ENCODE peak calls at places on chromosomes 12 and 14, in ten cellular contexts. One of them, this sample, is unnamed.

GRCh38 chr14:95660550-95661515 is 25.4 kb upstream of the TCL1B start:
- DNase-seq in body of pancreas: no peak
- DNase-seq in dorsolateral prefrontal cortex: no peak
- DNase-seq in A549: no peak
- DNase-seq in left ventricle myocardium inferior: no peak
- DNase-seq in tibial nerve: no peak
- DNase-seq in endodermal cell: peak
- DNase-seq in heart left ventricle: no peak
- DNase-seq in tibial artery: no peak
- DNase-seq in heart right ventricle: no peak
- DNase-seq in this sample: no peak

GRCh38 chr14:59632381-59632780 is 55.8 kb upstream of the CCDC175 start:
- DNase-seq in dorsolateral prefrontal cortex: no peak
- DNase-seq in heart left ventricle: no peak
- DNase-seq in left ventricle myocardium inferior: no peak
- DNase-seq in body of pancreas: peak
- DNase-seq in heart right ventricle: no peak
- DNase-seq in A549: peak
- DNase-seq in tibial nerve: peak
- DNase-seq in endodermal cell: peak
- DNase-seq in tibial artery: no peak
- DNase-seq in this sample: no peak

GRCh38 chr12:75227132-75227531 is 17.5 kb upstream of the KCNC2 start:
- DNase-seq in heart right ventricle: no peak
- DNase-seq in body of pancreas: no peak
- DNase-seq in heart left ventricle: no peak
- DNase-seq in dorsolateral prefrontal cortex: no peak
- DNase-seq in tibial artery: no peak
- DNase-seq in A549: no peak
- DNase-seq in left ventricle myocardium inferior: no peak
- DNase-seq in tibial nerve: no peak
- DNase-seq in endodermal cell: no peak
- DNase-seq in this sample: no peak

GRCh38 chr12:53805067-53805466 is 53.3 kb upstream of the CISTR start:
- DNase-seq in endodermal cell: no peak
- DNase-seq in A549: no peak
- DNase-seq in body of pancreas: no peak
- DNase-seq in dorsolateral prefrontal cortex: no peak
- DNase-seq in tibial artery: no peak
- DNase-seq in heart right ventricle: no peak
- DNase-seq in left ventricle myocardium inferior: no peak
- DNase-seq in heart left ventricle: no peak
- DNase-seq in tibial nerve: no peak
- DNase-seq in this sample: no peak

GRCh38 chr12:2613674-2614073 is 181.1 kb upstream of the FKBP4 start:
- DNase-seq in A549: peak
- DNase-seq in tibial artery: peak
- DNase-seq in endodermal cell: no peak
- DNase-seq in heart right ventricle: no peak
- DNase-seq in heart left ventricle: no peak
- DNase-seq in left ventricle myocardium inferior: no peak
- DNase-seq in body of pancreas: no peak
- DNase-seq in dorsolateral prefrontal cortex: no peak
- DNase-seq in tibial nerve: peak
- DNase-seq in this sample: no peak

GRCh38 chr12:27034607-27035293 is 12.4 kb downstream of the MED21 start:
- DNase-seq in left ventricle myocardium inferior: no peak
- DNase-seq in heart left ventricle: no peak
- DNase-seq in heart right ventricle: no peak
- DNase-seq in tibial nerve: no peak
- DNase-seq in tibial artery: no peak
- DNase-seq in body of pancreas: no peak
- DNase-seq in endodermal cell: no peak
- DNase-seq in dorsolateral prefrontal cortex: no peak
- DNase-seq in A549: no peak
- DNase-seq in this sample: no peak

GRCh38 chr12:94725375-94726168 is 75.2 kb upstream of the TMCC3 start:
- DNase-seq in heart right ventricle: peak
- DNase-seq in left ventricle myocardium inferior: no peak
- DNase-seq in body of pancreas: no peak
- DNase-seq in dorsolateral prefrontal cortex: no peak
- DNase-seq in endodermal cell: peak
- DNase-seq in heart left ventricle: no peak
- DNase-seq in A549: peak
- DNase-seq in tibial artery: peak
- DNase-seq in tibial nerve: peak
- DNase-seq in this sample: peak

GRCh38 chr12:20868277-20868676 is 57.8 kb downstream of the SLCO1B3 start:
- DNase-seq in left ventricle myocardium inferior: no peak
- DNase-seq in body of pancreas: no peak
- DNase-seq in dorsolateral prefrontal cortex: no peak
- DNase-seq in tibial nerve: no peak
- DNase-seq in endodermal cell: no peak
- DNase-seq in tibial artery: no peak
- DNase-seq in heart right ventricle: no peak
- DNase-seq in A549: no peak
- DNase-seq in heart left ventricle: no peak
- DNase-seq in this sample: no peak

GRCh38 chr12:133083345-133083744 is 2.6 kb downstream of the ZNF140 start:
- DNase-seq in tibial artery: no peak
- DNase-seq in endodermal cell: no peak
- DNase-seq in tibial nerve: no peak
- DNase-seq in dorsolateral prefrontal cortex: no peak
- DNase-seq in body of pancreas: no peak
- DNase-seq in left ventricle myocardium inferior: no peak
- DNase-seq in A549: no peak
- DNase-seq in heart right ventricle: no peak
- DNase-seq in heart left ventricle: no peak
- DNase-seq in this sample: no peak

GRCh38 chr12:133081408-133081806 is 684 bp downstream of the ZNF140 start:
- DNase-seq in body of pancreas: peak
- DNase-seq in A549: no peak
- DNase-seq in heart right ventricle: peak
- DNase-seq in endodermal cell: peak
- DNase-seq in tibial artery: peak
- DNase-seq in tibial nerve: no peak
- DNase-seq in left ventricle myocardium inferior: no peak
- DNase-seq in dorsolateral prefrontal cortex: no peak
- DNase-seq in heart left ventricle: no peak
- DNase-seq in this sample: no peak

GRCh38 chr12:133080051-133080618 is 588 bp upstream of the ZNF140 start:
- DNase-seq in tibial artery: peak
- DNase-seq in tibial nerve: peak
- DNase-seq in endodermal cell: peak
- DNase-seq in dorsolateral prefrontal cortex: peak
- DNase-seq in heart right ventricle: peak
- DNase-seq in A549: peak
- DNase-seq in heart left ventricle: peak
- DNase-seq in left ventricle myocardium inferior: peak
- DNase-seq in body of pancreas: peak
- DNase-seq in this sample: peak

DNA sequence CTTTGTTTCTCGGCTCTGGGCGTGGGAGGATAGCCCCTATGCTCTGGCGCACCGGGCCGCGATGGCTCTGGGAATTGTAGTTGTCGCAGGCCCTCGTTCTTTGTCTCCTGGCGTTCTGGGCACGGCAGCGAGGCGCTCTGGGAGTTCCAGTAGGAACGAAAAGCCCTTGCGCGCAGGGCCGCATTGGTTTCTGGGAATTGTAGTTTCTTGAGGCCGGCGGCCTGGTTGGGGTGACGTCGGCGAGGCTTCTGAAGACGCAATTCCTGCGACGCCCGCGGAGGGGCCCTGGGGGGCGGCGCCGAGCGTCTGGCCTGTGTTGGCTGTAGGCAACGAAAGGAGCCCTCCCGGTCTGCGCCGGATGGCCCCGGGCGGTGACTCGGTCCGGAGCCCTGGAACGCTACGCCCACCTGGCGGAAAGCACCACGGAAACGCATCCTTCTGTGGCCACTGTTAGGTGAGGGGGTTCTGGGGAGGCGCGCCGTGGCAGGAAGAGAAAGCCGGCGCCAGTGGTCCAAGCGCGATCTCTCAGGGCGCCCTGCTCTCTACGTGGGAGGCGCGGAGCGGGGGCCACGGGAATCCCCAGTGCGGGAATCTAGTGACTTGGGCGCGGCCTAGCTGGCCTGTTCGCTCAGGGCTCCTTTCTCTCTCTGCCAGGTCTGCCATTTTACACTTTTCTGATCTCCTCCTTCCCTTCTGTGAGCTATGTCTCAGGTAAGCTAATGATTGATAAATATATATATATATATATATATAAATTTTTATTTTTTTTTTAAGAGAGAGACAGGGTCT is at the start of gene ZNF140:
- DNase-seq in A549: peak
- DNase-seq in endodermal cell: peak
- DNase-seq in heart right ventricle: peak
- DNase-seq in tibial nerve: peak
- DNase-seq in tibial artery: peak
- DNase-seq in dorsolateral prefrontal cortex: peak
- DNase-seq in heart left ventricle: peak
- DNase-seq in left ventricle myocardium inferior: peak
- DNase-seq in body of pancreas: peak
- DNase-seq in this sample: peak
- TF ChIP-seq CTCF in A549: no peak
- TF ChIP-seq CTCF in endodermal cell: peak
- TF ChIP-seq CTCF in heart right ventricle: peak
- TF ChIP-seq CTCF in tibial nerve: no peak
- TF ChIP-seq CTCF in tibial artery: peak
- TF ChIP-seq CTCF in dorsolateral prefrontal cortex: no peak
- TF ChIP-seq CTCF in heart left ventricle: peak
- TF ChIP-seq CTCF in left ventricle myocardium inferior: peak
- TF ChIP-seq CTCF in body of pancreas: no peak
- TF ChIP-seq CTCF in this sample: peak

GRCh38 chr12:13004368-13004767 is 4.3 kb upstream of the HEBP1 start:
- DNase-seq in endodermal cell: no peak
- DNase-seq in left ventricle myocardium inferior: no peak
- DNase-seq in heart right ventricle: no peak
- DNase-seq in body of pancreas: no peak
- DNase-seq in tibial artery: no peak
- DNase-seq in heart left ventricle: no peak
- DNase-seq in tibial nerve: no peak
- DNase-seq in dorsolateral prefrontal cortex: no peak
- DNase-seq in A549: no peak
- DNase-seq in this sample: no peak
- H3K4me3 ChIP-seq in endodermal cell: no peak
- H3K4me3 ChIP-seq in left ventricle myocardium inferior: no peak
- H3K4me3 ChIP-seq in heart right ventricle: no peak
- H3K4me3 ChIP-seq in body of pancreas: no peak
- H3K4me3 ChIP-seq in tibial artery: no peak
- H3K4me3 ChIP-seq in heart left ventricle: no peak
- H3K4me3 ChIP-seq in tibial nerve: no peak
- H3K4me3 ChIP-seq in dorsolateral prefrontal cortex: no peak
- H3K4me3 ChIP-seq in A549: no peak
- H3K4me3 ChIP-seq in this sample: no peak

DNA sequence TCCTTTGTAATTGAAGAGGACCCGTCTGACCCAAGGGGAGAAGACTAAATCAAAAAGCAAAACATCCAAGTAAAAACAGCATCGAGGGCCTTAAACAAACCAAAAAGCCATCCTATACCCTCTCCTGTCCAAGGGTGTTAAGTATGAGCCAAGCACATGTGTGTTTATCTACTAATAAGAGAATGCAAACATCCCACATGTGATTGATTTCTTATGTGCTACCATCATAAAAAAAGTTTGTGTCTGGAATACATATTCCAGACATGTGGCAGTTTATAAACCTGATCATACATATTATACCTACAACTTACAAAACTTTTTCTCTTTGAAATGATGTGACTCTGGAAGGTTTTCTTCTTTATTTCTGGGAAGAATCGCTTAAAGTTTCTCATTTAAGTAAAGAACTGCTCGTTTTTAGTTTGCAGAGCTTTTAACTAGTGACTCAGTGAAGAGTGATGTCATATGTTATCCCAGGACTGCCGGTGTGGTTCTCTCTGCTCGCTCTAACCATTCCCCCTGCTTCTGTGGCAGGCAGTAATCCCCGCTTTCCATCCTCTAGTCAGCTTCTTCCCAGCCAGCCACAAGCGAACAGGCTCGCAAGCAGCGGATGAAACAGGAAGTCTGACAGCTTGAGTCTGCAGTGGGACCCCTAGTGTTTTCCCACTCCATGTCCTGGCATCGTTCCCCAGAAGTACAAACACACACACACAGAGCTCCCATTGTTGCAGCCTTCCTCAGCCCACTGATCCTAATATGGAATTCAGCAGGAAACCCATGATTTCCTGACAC is 431 bp upstream of the RHOJ start:
- DNase-seq in heart left ventricle: peak
- DNase-seq in left ventricle myocardium inferior: peak
- DNase-seq in body of pancreas: peak
- DNase-seq in tibial artery: peak
- DNase-seq in endodermal cell: peak
- DNase-seq in tibial nerve: peak
- DNase-seq in A549: peak
- DNase-seq in dorsolateral prefrontal cortex: peak
- DNase-seq in heart right ventricle: peak
- DNase-seq in this sample: peak
- TF ChIP-seq CTCF in heart left ventricle: no peak
- TF ChIP-seq CTCF in left ventricle myocardium inferior: peak
- TF ChIP-seq CTCF in body of pancreas: no peak
- TF ChIP-seq CTCF in tibial artery: no peak
- TF ChIP-seq CTCF in endodermal cell: no peak
- TF ChIP-seq CTCF in tibial nerve: peak
- TF ChIP-seq CTCF in A549: no peak
- TF ChIP-seq CTCF in dorsolateral prefrontal cortex: no peak
- TF ChIP-seq CTCF in heart right ventricle: no peak
- TF ChIP-seq CTCF in this sample: no peak

GRCh38 chr12:52062167-52063080 is 7.4 kb upstream of the ATG101 start:
- DNase-seq in tibial artery: no peak
- DNase-seq in left ventricle myocardium inferior: no peak
- DNase-seq in heart right ventricle: no peak
- DNase-seq in endodermal cell: no peak
- DNase-seq in A549: no peak
- DNase-seq in heart left ventricle: no peak
- DNase-seq in body of pancreas: no peak
- DNase-seq in dorsolateral prefrontal cortex: no peak
- DNase-seq in tibial nerve: no peak
- DNase-seq in this sample: no peak

GRCh38 chr12:52061470-52062166 is 8.2 kb upstream of the ATG101 start:
- DNase-seq in dorsolateral prefrontal cortex: peak
- DNase-seq in heart left ventricle: no peak
- DNase-seq in endodermal cell: no peak
- DNase-seq in A549: peak
- DNase-seq in left ventricle myocardium inferior: no peak
- DNase-seq in heart right ventricle: no peak
- DNase-seq in body of pancreas: no peak
- DNase-seq in tibial artery: no peak
- DNase-seq in tibial nerve: no peak
- DNase-seq in this sample: no peak

GRCh38 chr12:52066346-52067080 is 3.3 kb upstream of the ATG101 start:
- DNase-seq in dorsolateral prefrontal cortex: no peak
- DNase-seq in endodermal cell: no peak
- DNase-seq in heart right ventricle: no peak
- DNase-seq in A549: no peak
- DNase-seq in tibial nerve: no peak
- DNase-seq in heart left ventricle: no peak
- DNase-seq in body of pancreas: no peak
- DNase-seq in left ventricle myocardium inferior: no peak
- DNase-seq in tibial artery: no peak
- DNase-seq in this sample: no peak

GRCh38 chr12:52063081-52063985 is 6.4 kb upstream of the ATG101 start:
- DNase-seq in body of pancreas: peak
- DNase-seq in endodermal cell: no peak
- DNase-seq in A549: no peak
- DNase-seq in heart right ventricle: peak
- DNase-seq in left ventricle myocardium inferior: peak
- DNase-seq in dorsolateral prefrontal cortex: no peak
- DNase-seq in tibial nerve: no peak
- DNase-seq in heart left ventricle: peak
- DNase-seq in tibial artery: no peak
- DNase-seq in this sample: peak

DNA sequence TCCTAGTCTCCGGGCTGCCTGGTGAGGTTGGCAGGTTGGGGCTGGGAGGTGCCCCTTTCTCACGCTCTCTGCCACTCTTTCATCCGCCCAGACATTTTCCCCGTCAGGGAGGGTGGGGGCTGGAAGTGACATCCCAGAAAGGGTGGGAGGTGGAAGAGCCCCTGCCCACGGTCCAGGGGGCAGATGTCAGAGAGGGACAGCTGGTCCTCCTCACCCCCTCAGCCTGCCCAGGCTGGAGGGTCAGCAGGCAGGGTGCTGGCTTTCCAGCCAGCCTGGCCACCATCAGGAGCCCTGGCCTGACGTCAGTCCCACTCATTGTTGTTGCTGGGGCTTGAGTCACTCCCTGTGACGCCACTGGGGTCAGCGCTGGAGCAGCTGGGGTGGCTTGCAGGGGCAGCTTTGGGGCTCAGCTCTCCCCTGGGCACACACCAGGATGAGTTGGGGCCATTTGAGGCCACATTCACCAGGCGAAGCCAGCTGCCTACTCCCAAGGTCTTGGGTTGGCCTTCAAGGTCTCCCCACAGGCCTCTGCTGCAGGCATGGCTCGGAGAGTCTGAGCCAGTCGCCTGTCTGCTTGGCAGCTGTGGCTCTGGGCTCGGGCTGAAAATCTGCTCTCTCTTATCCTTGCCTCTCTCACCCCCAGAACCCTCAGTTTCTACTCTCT is 5.7 kb upstream of the ATG101 start:
- DNase-seq in left ventricle myocardium inferior: peak
- DNase-seq in endodermal cell: no peak
- DNase-seq in tibial artery: no peak
- DNase-seq in heart left ventricle: peak
- DNase-seq in heart right ventricle: peak
- DNase-seq in body of pancreas: peak
- DNase-seq in dorsolateral prefrontal cortex: no peak
- DNase-seq in tibial nerve: no peak
- DNase-seq in A549: peak
- DNase-seq in this sample: no peak
- H3K4me3 ChIP-seq in left ventricle myocardium inferior: no peak
- H3K4me3 ChIP-seq in endodermal cell: no peak
- H3K4me3 ChIP-seq in tibial artery: no peak
- H3K4me3 ChIP-seq in heart left ventricle: no peak
- H3K4me3 ChIP-seq in heart right ventricle: no peak
- H3K4me3 ChIP-seq in body of pancreas: no peak
- H3K4me3 ChIP-seq in dorsolateral prefrontal cortex: no peak
- H3K4me3 ChIP-seq in tibial nerve: no peak
- H3K4me3 ChIP-seq in A549: no peak
- H3K4me3 ChIP-seq in this sample: no peak

This sample was measured in gastrocnemius medialis.